ENCODE peak calls at places on chromosome 10, in five cellular contexts. U is endodermal cell, T is lower leg skin, O is fibroblast of mammary gland, W is OCI-LY7. V is an unnamed sample.

GRCh38 chr10:121338206-121338991 is 259.8 kb downstream of the FGFR2 start:
- DNase-seq in O (no peak), T (no peak), U (peak), W (no peak), V (no peak)

GRCh38 chr10:12645449-12645848 is 296.1 kb downstream of the CAMK1D start:
- DNase-seq in O (no peak), T (no peak), W (no peak), U (no peak), V (no peak)

GRCh38 chr10:117449636-117450035 is 74.4 kb upstream of the PDZD8 start:
- DNase-seq in U (peak), T (no peak), O (no peak), W (no peak), V (no peak)

GRCh38 chr10:117139581-117140524 is 1.8 kb upstream of the VAX1 start:
- DNase-seq in U (peak), W (no peak), O (no peak), T (no peak), V (no peak)

GRCh38 chr10:27440021-27440420 is 64.1 kb upstream of the RAB18 start:
- DNase-seq in U (no peak), W (no peak), O (no peak), T (no peak), V (no peak)

GRCh38 chr10:94218496-94219183 is 144.1 kb downstream of the NOC3L start:
- DNase-seq in O (no peak), U (no peak), W (no peak), T (no peak), V (no peak)

GRCh38 chr10:42177077-42177792 is 461.1 kb downstream of the ZNF33B start:
- DNase-seq in U (no peak), O (no peak), T (no peak), W (no peak), V (no peak)

GRCh38 chr10:94370501-94370900 is 7.8 kb upstream of the NOC3L start:
- DNase-seq in O (no peak), U (no peak), W (no peak), T (no peak), V (no peak)

GRCh38 chr10:116055252-116055918 is 217.6 kb downstream of the GFRA1 start:
- DNase-seq in O (no peak), W (no peak), U (no peak), T (no peak), V (no peak)

GRCh38 chr10:59127991-59128390 is 48.5 kb upstream of the PHYHIPL start:
- DNase-seq in W (no peak), U (no peak), T (no peak), O (no peak), V (no peak)

GRCh38 chr10:64130152-64130551 is 609.0 kb downstream of the REEP3 start:
- DNase-seq in W (no peak), U (no peak), O (no peak), T (no peak), V (no peak)

GRCh38 chr10:132422931-132423813 is 26.2 kb downstream of the PWWP2B start:
- DNase-seq in W (peak), U (no peak), O (no peak), T (no peak), V (no peak)

GRCh38 chr10:86365346-86366032 is 1.1 kb downstream of the GRID1 start:
- DNase-seq in T (no peak), W (no peak), U (peak), O (no peak), V (no peak)

GRCh38 chr10:100881552-100882250 is 31.1 kb upstream of the SLF2 start:
- DNase-seq in W (no peak), U (peak), T (no peak), O (no peak), V (no peak)

GRCh38 chr10:117425908-117426566 is 50.8 kb upstream of the PDZD8 start:
- DNase-seq in U (no peak), O (no peak), W (no peak), T (no peak), V (no peak)

GRCh38 chr10:75532253-75532924 is 101.0 kb downstream of the LRMDA start:
- DNase-seq in W (no peak), O (peak), T (no peak), U (no peak), V (peak)

GRCh38 chr10:21265622-21266021 is 259.9 kb downstream of the SKIDA1 start:
- DNase-seq in T (no peak), W (no peak), U (no peak), O (peak), V (peak)

GRCh38 chr10:21264271-21264670 is 261.2 kb downstream of the SKIDA1 start:
- DNase-seq in W (no peak), O (no peak), T (no peak), U (no peak), V (no peak)

GRCh38 chr10:21261705-21262285 is 263.7 kb downstream of the SKIDA1 start:
- DNase-seq in O (no peak), U (no peak), W (no peak), T (no peak), V (no peak)

GRCh38 chr10:21263839-21264238 is 261.6 kb downstream of the SKIDA1 start:
- DNase-seq in O (no peak), T (no peak), U (no peak), W (no peak), V (no peak)

GRCh38 chr10:21263266-21263803 is 262.1 kb downstream of the SKIDA1 start:
- DNase-seq in O (no peak), T (no peak), U (no peak), W (no peak), V (no peak)
- TF ChIP-seq CTCF in O (no peak), T (no peak), U (no peak), W (no peak), V (no peak)

DNA sequence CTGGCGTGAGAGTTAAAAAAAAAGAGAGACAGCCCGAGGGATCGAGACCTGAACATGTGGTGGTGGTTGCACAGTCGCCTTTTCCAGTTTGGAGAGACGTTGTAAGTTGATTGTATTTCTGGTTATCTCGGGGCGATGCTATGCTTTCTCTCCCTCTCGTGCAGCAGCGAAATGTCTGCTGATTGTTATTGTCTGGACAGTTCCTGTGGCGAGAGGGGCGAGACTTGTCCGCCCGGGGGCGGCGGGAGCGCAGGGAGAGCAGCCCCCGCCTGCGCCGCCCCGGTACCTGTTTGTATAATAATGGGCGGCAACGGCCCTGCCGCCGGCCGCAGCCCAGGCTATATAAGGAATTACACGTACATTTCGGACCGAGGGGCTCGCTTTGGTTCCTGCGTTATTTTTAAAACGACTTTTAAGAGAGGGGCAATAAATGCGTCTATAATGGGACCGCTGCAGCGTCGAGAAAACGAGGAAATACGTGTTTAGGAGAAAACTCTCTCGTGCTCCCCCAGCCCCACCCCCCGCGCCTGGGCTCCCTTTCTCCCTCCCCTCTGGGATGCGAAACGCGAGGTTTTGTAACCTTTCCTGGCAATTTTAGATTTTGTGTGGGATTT is 1.7 kb downstream of the ZEB1 start:
- DNase-seq in O (peak), W (peak), T (peak), U (peak), V (peak)
- TF ChIP-seq CTCF in O (no peak), W (peak), T (no peak), U (peak), V (no peak)

DNA sequence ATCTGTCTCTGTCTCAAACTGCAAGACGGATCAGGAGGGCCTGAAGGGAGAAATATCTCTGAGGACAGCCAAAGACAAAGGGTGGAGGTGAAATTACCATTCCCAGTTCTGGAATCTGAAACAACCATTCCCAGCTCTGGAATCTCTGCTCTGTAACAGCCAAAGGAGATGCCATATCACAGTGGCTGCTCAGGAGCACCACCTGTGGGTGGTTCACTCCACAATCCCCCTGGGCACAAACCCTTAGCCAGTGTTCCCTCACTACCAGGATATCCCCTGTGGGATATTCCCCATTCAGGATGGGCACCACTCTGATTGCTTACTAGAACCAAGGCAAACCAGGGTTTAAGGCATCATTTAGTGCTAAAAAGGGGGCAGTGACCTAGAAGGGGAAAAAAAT is 199.0 kb downstream of the HTR7 start:
- DNase-seq in U (peak), W (no peak), O (no peak), T (no peak), V (no peak)
- TF ChIP-seq CTCF in U (peak), W (peak), O (peak), T (no peak), V (peak)

GRCh38 chr10:36885746-36886145 is 239.7 kb upstream of the ANKRD30A start:
- DNase-seq in W (no peak), U (no peak), T (no peak), O (no peak), V (no peak)

GRCh38 chr10:36886303-36886891 is 239.0 kb upstream of the ANKRD30A start:
- DNase-seq in W (no peak), U (no peak), O (no peak), T (no peak), V (no peak)

GRCh38 chr10:36888925-36889573 is 236.3 kb upstream of the ANKRD30A start:
- DNase-seq in O (peak), U (peak), W (peak), T (no peak), V (peak)
- TF ChIP-seq CTCF in O (peak), U (peak), W (peak), T (no peak), V (peak)

GRCh38 chr10:44809652-44810051 is 101.5 kb upstream of the TMEM72 start:
- DNase-seq in O (peak), T (no peak), U (peak), W (no peak), V (peak)
- TF ChIP-seq CTCF in O (peak), T (no peak), U (peak), W (no peak), V (peak)

GRCh38 chr10:73802276-73802991 is 9.0 kb downstream of the NDST2 start:
- DNase-seq in U (peak), W (no peak), T (no peak), O (no peak), V (no peak)
- TF ChIP-seq CTCF in U (no peak), W (no peak), T (no peak), O (peak), V (no peak)

GRCh38 chr10:46273506-46274477 is 13.0 kb upstream of the ANTXRL start:
- DNase-seq in W (no peak), U (peak), O (no peak), T (no peak), V (no peak)
- TF ChIP-seq CTCF in W (peak), U (peak), O (no peak), T (no peak), V (no peak)

GRCh38 chr10:69407621-69408301 is 9.0 kb downstream of the TACR2 start:
- DNase-seq in O (no peak), W (peak), U (peak), T (no peak), V (no peak)
- TF ChIP-seq CTCF in O (no peak), W (peak), U (peak), T (no peak), V (peak)

DNA sequence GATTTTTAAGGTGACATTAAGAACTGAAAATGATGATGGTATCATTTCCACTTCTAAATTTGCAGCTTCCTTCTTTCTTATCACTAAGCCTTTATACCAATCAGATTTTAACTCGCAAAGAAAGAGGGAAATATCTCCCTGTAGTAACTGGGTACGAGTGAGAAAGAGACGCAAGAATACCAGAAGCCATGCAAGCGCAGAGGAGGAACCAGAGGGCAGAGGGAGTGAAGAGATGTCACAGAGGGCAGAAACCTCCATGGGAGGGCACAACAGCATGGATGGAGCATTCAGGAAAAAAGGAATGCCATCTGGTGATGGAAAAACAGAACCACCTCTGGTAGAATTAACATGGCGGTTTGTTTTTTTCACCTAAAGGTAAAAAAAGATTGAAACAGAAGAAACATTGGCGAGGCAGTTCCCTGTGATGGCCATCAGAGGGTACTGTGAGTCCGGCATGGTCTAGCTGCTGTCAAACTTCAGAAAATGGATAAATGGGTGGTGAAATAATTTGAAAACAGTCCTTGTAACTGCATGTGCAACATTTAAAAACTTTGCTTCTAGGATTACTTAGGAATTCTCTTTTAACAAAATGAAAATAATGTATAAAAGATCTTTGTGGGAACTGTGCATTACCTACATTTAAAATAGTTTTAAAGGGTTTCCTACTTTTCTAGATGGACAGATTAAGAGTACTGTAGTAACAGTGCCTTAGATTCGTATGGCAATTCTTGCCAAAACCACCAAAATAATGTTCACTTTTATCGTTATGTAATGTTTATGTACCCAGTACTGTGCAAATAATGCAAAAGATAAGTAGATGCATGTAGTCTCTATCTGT is 91.8 kb downstream of the ARHGAP12 start:
- DNase-seq in U (peak), T (no peak), O (peak), W (peak), V (peak)
- TF ChIP-seq CTCF in U (peak), T (no peak), O (peak), W (peak), V (peak)

DNA sequence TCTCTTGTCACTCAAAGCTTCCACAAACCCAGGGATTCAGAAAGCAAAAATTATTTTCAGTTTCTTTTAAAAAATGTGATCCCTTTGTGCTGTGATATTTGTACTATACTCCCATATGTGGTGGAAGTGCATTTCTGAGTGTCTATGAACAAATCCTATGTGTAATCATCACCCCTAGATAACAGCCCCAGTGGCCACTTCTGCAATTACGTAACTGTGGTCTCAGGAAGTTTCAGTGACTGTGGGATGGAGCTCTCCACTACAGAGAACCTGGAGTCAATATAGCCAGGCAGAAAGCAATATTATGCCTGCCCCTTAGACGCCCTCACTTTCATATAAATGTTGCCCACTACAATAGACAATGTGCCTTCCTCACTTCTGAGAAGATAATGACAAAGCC is 1101.7 kb upstream of the GHITM start:
- DNase-seq in U (no peak), W (no peak), T (no peak), O (no peak), V (peak)
- TF ChIP-seq CTCF in U (peak), W (no peak), T (no peak), O (no peak), V (no peak)

V was measured in fibroblast of pulmonary artery.